ENCODE peak calls at places on chromosomes 4 and X, in four cellular contexts. C is heart left ventricle; K is effector memory CD4-positive, alpha-beta T cell; Q is suprapubic skin. U is an unnamed sample.
A peak's percentile ranks its signal among the peaks of the same experiment; 100 is the strongest.

GRCh38 chr4:154164931-154165839 is 326.4 kb downstream of the DCHS2 start:
- DNase-seq in C (no peak), K (no peak), Q (no peak), U (no peak)

GRCh38 chr4:153409412-153409811 is 56.7 kb upstream of the TMEM131L start:
- DNase-seq in C (no peak), K (no peak), Q (no peak), U (no peak)

GRCh38 chr4:71268156-71268555 is 70.7 kb upstream of the SLC4A4 start:
- DNase-seq in C (no peak), K (no peak), Q (no peak), U (no peak)

GRCh38 chrX:105845661-105846060 is 23.3 kb downstream of the NRK start:
- DNase-seq in C (no peak), K (no peak), Q (no peak), U (no peak)

GRCh38 chr4:174207370-174207769 is 76.1 kb downstream of the FBXO8 start:
- DNase-seq in C (no peak), K (no peak), Q (no peak), U (no peak)

GRCh38 chrX:2220829-2221567 is 279.8 kb downstream of the DHRSX start:
- DNase-seq in C (no peak), K (no peak), Q (peak; percentile 18), U (no peak)

GRCh38 chrX:154750301-154751120 is at the start of gene GAB3:
- DNase-seq in C (peak; percentile 61), K (peak; percentile 14), Q (no peak), U (peak; percentile 29)

GRCh38 chr4:76200771-76201224 is 12.8 kb downstream of the SCARB2 start:
- DNase-seq in C (no peak), K (no peak), Q (no peak), U (no peak)

GRCh38 chrX:11386001-11386523 is 92.8 kb downstream of the AMELX start:
- DNase-seq in C (peak; percentile 20), K (no peak), Q (no peak), U (no peak)

GRCh38 chrX:107449490-107450175 is at the start of gene FRMPD3:
- DNase-seq in C (no peak), K (no peak), Q (no peak), U (no peak)

GRCh38 chr4:88097301-88097700 is 61.1 kb downstream of the ABCG2 start:
- DNase-seq in C (no peak), K (no peak), Q (no peak), U (no peak)

GRCh38 chr4:4862665-4863482 is 3.4 kb downstream of the MSX1 start:
- DNase-seq in C (peak; percentile 17), K (no peak), Q (no peak), U (no peak)

GRCh38 chr4:23594125-23594524 is 295.7 kb downstream of the PPARGC1A start:
- DNase-seq in C (no peak), K (no peak), Q (no peak), U (no peak)

GRCh38 chr4:98558770-98559169 is 99.6 kb downstream of the TSPAN5 start:
- DNase-seq in C (no peak), K (no peak), Q (no peak), U (no peak)

GRCh38 chr4:71171592-71171991 is 167.2 kb upstream of the SLC4A4 start:
- DNase-seq in C (no peak), K (no peak), Q (no peak), U (no peak)

GRCh38 chrX:51484616-51485015 is 11.8 kb downstream of the NUDT11 start:
- DNase-seq in C (no peak), K (no peak), Q (no peak), U (no peak)

GRCh38 chrX:13372203-13372980 is 52.5 kb upstream of the ATXN3L start:
- DNase-seq in C (no peak), K (no peak), Q (no peak), U (no peak)

GRCh38 chrX:124680287-124680686 is 333.9 kb downstream of the SH2D1A start:
- DNase-seq in C (no peak), K (no peak), Q (no peak), U (no peak)

GRCh38 chrX:124679199-124679598 is 332.8 kb downstream of the SH2D1A start:
- DNase-seq in C (no peak), K (no peak), Q (no peak), U (no peak)
- H3K4me1 ChIP-seq in C (no peaks in the 10 kb centered on the region), K (no peaks in the 10 kb centered on the region), Q (no peaks in the 10 kb centered on the region), U (no peaks in the 10 kb centered on the region)

DNA sequence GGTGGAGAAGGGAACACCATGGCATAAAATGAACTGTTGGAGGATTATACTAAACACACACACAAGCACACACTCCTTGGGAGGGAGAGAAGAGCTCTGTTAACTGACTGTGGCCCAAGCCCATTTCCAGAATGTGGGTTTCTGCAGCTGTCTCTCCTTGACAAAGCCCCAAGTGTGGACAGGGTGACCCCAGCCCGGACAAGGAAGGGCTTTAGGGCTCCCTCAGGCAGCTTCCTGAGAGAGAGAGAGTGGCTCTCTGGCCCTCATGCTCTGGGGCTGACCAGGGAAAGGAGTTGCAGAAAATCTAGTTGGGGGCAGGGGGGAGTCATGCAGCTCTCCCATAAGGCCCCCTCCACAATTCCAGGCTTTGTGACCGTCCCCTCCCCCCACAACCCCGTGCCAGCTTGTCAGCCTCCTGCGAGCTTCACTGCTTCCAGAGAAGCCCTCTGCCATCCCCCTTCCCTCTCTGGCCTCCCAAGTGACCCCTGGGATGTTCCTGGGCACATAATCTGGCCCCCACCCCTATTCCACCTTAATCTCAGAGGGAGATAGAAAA is 590 bp downstream of the ARHGEF9 start:
- DNase-seq in C (no peak), K (no peak), Q (no peak), U (no peak)
- H3K4me3 ChIP-seq in C (peak overlapping the region; percentile 45), K (peak overlapping the region; percentile 45), Q (peak overlapping the region; percentile 44), U (no peak overlapping the region)

DNA sequence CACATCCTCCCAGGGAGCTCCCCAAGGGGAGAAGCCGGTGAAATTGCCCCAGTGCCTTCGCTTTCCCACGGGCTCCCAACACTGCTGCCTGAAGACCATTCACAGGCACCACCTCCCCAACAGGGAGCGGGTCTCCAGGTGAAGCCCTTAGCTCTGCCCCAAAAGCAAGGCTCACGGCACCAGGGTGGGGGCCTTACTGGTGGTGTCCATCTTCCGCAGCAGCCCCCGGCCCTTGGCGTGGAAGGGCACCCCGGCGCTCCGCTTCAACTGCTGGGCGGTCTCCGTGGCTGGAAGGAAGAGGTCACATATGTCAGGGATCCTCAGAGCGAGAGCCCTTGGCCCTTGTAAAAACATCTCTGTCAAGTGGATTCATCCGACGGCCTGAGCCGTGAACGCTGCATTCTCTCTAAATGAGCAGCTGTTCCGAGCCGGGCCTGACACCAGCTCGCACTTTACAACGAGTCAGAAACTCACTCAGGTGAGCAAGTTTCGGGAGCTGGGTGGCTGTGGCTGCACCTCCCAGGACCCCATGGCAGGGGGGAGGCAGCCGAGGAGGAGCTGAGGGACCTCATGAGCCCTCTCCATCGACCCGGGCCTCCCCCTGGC is 20.9 kb downstream of the NELFA start:
- DNase-seq in C (no peak), K (no peak), Q (peak; percentile 75), U (no peak)
- H3K36me3 ChIP-seq in C (peaks cover 87% of the 10 kb centered on the region), K (peaks cover 87% of the 10 kb centered on the region), Q (peaks cover 81% of the 10 kb centered on the region), U (peaks cover 13% of the 10 kb centered on the region)

GRCh38 chr4:121685257-121685656 is 11.5 kb downstream of the ANXA5 start:
- DNase-seq in C (no peak), K (no peak), Q (no peak), U (no peak)

GRCh38 chr4:121688261-121688660 is 8.5 kb downstream of the ANXA5 start:
- DNase-seq in C (no peak), K (no peak), Q (no peak), U (no peak)

GRCh38 chr4:121684016-121684415 is 12.8 kb downstream of the ANXA5 start:
- DNase-seq in C (no peak), K (no peak), Q (no peak), U (no peak)

GRCh38 chr4:121688696-121689095 is 8.1 kb downstream of the ANXA5 start:
- DNase-seq in C (no peak), K (no peak), Q (no peak), U (no peak)

DNA sequence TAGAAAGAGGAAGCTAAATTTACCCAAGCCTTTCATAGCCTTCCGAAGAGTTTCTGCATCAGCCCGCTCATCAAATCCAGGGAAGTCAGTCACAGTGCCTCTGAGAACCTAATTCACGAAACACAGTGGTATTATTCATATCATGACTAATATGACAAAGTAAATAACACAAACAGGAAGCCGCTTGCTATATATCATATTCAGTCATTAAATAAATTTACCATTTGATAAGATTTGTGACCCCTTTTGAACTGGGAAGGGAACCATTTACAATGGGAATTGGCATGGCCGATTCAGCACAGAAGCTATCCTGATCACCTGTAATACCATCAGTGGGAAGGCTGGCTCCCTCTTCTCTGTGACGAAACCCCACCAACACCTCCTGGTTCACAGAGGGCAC is 10.5 kb downstream of the ANXA5 start:
- DNase-seq in C (no peak), K (no peak), Q (no peak), U (no peak)
- H3K4me1 ChIP-seq in C (peaks cover 5% of the 10 kb centered on the region), K (no peaks in the 10 kb centered on the region), Q (peaks cover 24% of the 10 kb centered on the region), U (no peaks in the 10 kb centered on the region)

GRCh38 chrX:103792916-103793540 is 16.4 kb downstream of the PLP1 start:
- DNase-seq in C (no peak), K (no peak), Q (no peak), U (no peak)

GRCh38 chrX:103791233-103791632 is 14.6 kb downstream of the PLP1 start:
- DNase-seq in C (no peak), K (no peak), Q (no peak), U (no peak)

GRCh38 chrX:103794117-103794516 is 17.5 kb downstream of the PLP1 start:
- DNase-seq in C (no peak), K (no peak), Q (no peak), U (no peak)

GRCh38 chrX:103791826-103792458 is 15.3 kb downstream of the PLP1 start:
- DNase-seq in C (no peak), K (no peak), Q (no peak), U (no peak)

DNA sequence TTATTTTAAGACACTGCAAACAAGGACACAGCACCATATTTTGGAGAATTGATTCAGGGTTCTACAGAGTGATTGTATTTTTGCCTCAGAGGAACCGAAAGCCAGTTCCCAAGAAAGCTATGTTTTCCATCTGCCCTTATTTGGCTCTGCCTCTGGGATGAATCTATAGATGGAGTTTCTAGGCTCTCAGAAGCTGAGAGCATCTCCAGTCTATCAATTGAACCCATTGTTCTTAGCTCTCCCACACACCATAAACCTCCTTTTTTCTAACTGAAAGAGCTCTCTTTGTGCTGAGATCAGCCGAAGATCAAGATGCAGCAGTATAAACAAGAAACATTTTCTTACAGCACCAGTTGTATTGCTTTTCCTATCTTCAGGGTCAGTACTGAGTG is 16.9 kb downstream of the PLP1 start:
- DNase-seq in C (no peak), K (no peak), Q (no peak), U (no peak)
- H3K4me3 ChIP-seq in C (no peak overlapping the region), K (no peak overlapping the region), Q (no peak overlapping the region), U (no peak overlapping the region)

DNA sequence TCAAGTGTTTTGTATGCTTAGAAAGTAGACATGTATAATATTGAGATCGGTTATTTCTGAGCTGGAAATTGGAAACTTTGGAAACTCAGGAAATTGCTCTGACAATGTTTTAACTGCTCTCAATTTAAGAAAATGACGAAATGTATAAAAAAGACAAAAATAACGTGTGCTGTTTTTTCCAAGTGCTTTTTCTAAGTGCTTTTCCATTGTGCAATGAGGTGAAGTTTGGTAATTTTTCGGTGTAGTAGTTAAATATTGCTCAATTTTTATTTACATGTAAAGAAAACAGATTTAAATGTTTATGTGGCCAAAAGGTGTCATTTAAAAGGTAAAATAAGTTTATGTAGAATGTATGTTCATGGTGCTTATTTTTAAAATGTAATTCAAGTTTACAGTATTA is 39.4 kb upstream of the RHOH start:
- DNase-seq in C (no peak), K (no peak), Q (no peak), U (no peak)
- H3K36me3 ChIP-seq in C (peaks cover 3% of the 10 kb centered on the region), K (no peaks in the 10 kb centered on the region), Q (peaks cover 8% of the 10 kb centered on the region), U (no peaks in the 10 kb centered on the region)